ENCODE peak calls at places on chromosomes 6 and 20, in seven cellular contexts. S is body of pancreas, T is A549, P is H54, G is gastrocnemius medialis, H is breast epithelium, N is transverse colon. R is an unnamed sample.

GRCh38 chr20:1802385-1803215 is 92.6 kb upstream of the SIRPA start:
- DNase-seq in P (peak), S (peak), N (peak), G (no peak), T (peak), H (peak), R (peak)

GRCh38 chr6:25883991-25884390 is 9.9 kb upstream of the SLC17A3 start:
- DNase-seq in N (no peak), P (peak), S (peak), T (peak), H (no peak), G (no peak), R (no peak)

GRCh38 chr6:88705601-88706000 is 257.8 kb downstream of the RNGTT start:
- DNase-seq in T (no peak), P (no peak), H (no peak), G (no peak), S (no peak), N (no peak), R (no peak)

GRCh38 chr6:157461000-157461915 is 80.3 kb downstream of the ZDHHC14 start:
- DNase-seq in H (no peak), N (peak), S (peak), G (no peak), P (no peak), T (no peak), R (no peak)

GRCh38 chr20:16771204-16771603 is 23.0 kb downstream of the OTOR start:
- DNase-seq in H (no peak), N (no peak), T (no peak), P (no peak), G (no peak), S (no peak), R (no peak)

GRCh38 chr6:16236648-16237199 is 1.7 kb upstream of the GMPR start:
- DNase-seq in S (peak), H (no peak), T (no peak), G (no peak), N (peak), P (no peak), R (no peak)

GRCh38 chr6:150175611-150176151 is 32.8 kb downstream of the PPP1R14C start:
- DNase-seq in H (no peak), G (peak), T (no peak), N (no peak), S (no peak), P (no peak), R (no peak)

GRCh38 chr6:150937126-150937906 is 71.8 kb downstream of the MTHFD1L start:
- DNase-seq in H (no peak), P (no peak), N (no peak), G (peak), T (no peak), S (peak), R (no peak)

GRCh38 chr6:10407674-10408054 is 7.2 kb downstream of the TFAP2A start:
- DNase-seq in T (no peak), P (no peak), H (no peak), S (no peak), G (no peak), N (no peak), R (no peak)

GRCh38 chr20:16216227-16217210 is 356.7 kb downstream of the KIF16B start:
- DNase-seq in T (no peak), G (no peak), S (no peak), H (no peak), N (no peak), P (no peak), R (no peak)

GRCh38 chr6:8382434-8382833 is 52.9 kb downstream of the SLC35B3 start:
- DNase-seq in T (no peak), H (no peak), S (no peak), G (no peak), P (no peak), N (no peak), R (no peak)

GRCh38 chr6:28266962-28267694 is at the start of gene ZSCAN26:
- DNase-seq in N (peak), T (peak), P (peak), H (peak), G (peak), S (peak), R (peak)
- TF ChIP-seq POLR2A in N (peak), T (peak), P (peak), H (no peak), G (peak), S (peak), R (no peak)

DNA sequence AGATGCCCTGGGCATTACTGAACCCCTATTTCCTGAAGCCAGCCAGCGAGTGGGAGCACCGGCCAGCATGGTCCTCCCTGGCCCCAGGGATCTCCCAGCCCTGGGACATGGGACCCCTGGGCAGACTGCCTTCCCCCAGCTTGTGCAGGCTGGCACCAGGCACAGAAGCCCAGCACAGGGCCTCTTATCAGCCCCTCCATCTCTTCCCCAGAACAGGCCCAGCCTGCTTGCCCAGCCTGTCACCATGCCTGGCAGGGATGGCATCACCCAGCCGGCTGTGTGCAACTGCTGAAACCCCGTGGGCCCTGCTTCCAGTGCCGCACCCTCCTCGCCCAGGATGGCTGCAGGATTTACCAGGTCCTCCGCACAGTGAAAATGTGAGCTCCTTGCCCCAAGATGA is 6.1 kb upstream of the OSBPL2 start:
- DNase-seq in S (no peak), T (no peak), N (no peak), G (no peak), H (peak), P (no peak), R (no peak)
- TF ChIP-seq POLR2A in S (no peak), T (no peak), N (no peak), G (no peak), H (no peak), P (no peak), R (no peak)

GRCh38 chr6:32843979-32844838 is at the start of gene PSMB8:
- DNase-seq in P (peak), H (peak), N (peak), T (peak), S (peak), G (peak), R (peak)
- TF ChIP-seq POLR2A in P (peak), H (peak), N (peak), T (no peak), S (peak), G (peak), R (peak)

GRCh38 chr6:143708889-143709288 is 31.1 kb downstream of the PHACTR2 start:
- DNase-seq in P (no peak), H (no peak), G (no peak), S (no peak), N (no peak), T (no peak), R (no peak)

GRCh38 chr6:143705564-143705963 is 27.8 kb downstream of the PHACTR2 start:
- DNase-seq in N (no peak), H (no peak), S (no peak), P (no peak), G (no peak), T (no peak), R (no peak)

GRCh38 chr6:143707702-143708101 is 29.9 kb downstream of the PHACTR2 start:
- DNase-seq in N (no peak), T (no peak), H (no peak), G (no peak), S (no peak), P (no peak), R (no peak)
- TF ChIP-seq POLR2A in N (no peak), T (no peak), H (no peak), G (no peak), S (no peak), P (no peak), R (no peak)

R was measured in tibial nerve.